ENCODE peak calls at places on chromosomes 6 and 20, in six cellular contexts. I, S, Y, O, N and Q are unnamed samples.
A peak's percentile ranks its signal among the peaks of the same experiment; 100 is the strongest.

GRCh38 chr6:38161331-38161730 is 341.8 kb downstream of the ZFAND3 start:
- DNase-seq in I (no peak), N (no peak), S (no peak), O (no peak), Y (no peak), Q (no peak)

GRCh38 chr20:43237651-43238050 is 47.9 kb upstream of the PTPRT start:
- DNase-seq in N (no peak), Y (no peak), O (no peak), I (no peak), S (no peak), Q (no peak)

GRCh38 chr20:1414982-1415381 is 22.1 kb upstream of the FKBP1A start:
- DNase-seq in O (no peak), Y (no peak), S (no peak), I (no peak), N (peak; percentile 56), Q (no peak)

GRCh38 chr20:16639027-16639941 is 66.0 kb upstream of the KIF16B start:
- DNase-seq in I (no peak), N (no peak), Y (no peak), O (no peak), S (no peak), Q (no peak)

GRCh38 chr6:138545621-138545980 is 46.3 kb upstream of the NHSL1 start:
- DNase-seq in Y (peak; percentile 39), S (no peak), O (no peak), N (peak; percentile 63), I (no peak), Q (peak; percentile 87)

GRCh38 chr6:158536084-158536890 is 23.6 kb upstream of the TMEM181 start:
- DNase-seq in I (peak; percentile 85), N (peak; percentile 53), O (no peak), Y (peak; percentile 77), S (no peak), Q (peak; percentile 74)

GRCh38 chr6:24832794-24833193 is 34.1 kb upstream of the ARMH2 start:
- DNase-seq in O (no peak), N (no peak), I (no peak), S (no peak), Y (no peak), Q (no peak)

GRCh38 chr6:139990287-139990686 is 615.8 kb upstream of the CITED2 start:
- DNase-seq in N (no peak), O (no peak), S (no peak), I (no peak), Y (no peak), Q (peak; percentile 72)

GRCh38 chr6:107819217-107819616 is 4.9 kb downstream of the SCML4 start:
- DNase-seq in N (no peak), O (no peak), Y (peak; percentile 17), S (no peak), I (no peak), Q (no peak)

GRCh38 chr6:161242779-161243693 is 30.8 kb downstream of the AGPAT4 start:
- DNase-seq in Y (peak; percentile 92), O (no peak), I (no peak), S (no peak), N (peak; percentile 93), Q (peak; percentile 36)

GRCh38 chr6:138571585-138572199 is 72.4 kb upstream of the NHSL1 start:
- DNase-seq in S (no peak), N (no peak), I (no peak), O (no peak), Y (no peak), Q (peak; percentile 18)

GRCh38 chr20:1894471-1894950 is 696 bp upstream of the SIRPA start:
- DNase-seq in Y (no peak), O (no peak), I (peak; percentile 94), S (no peak), N (peak; percentile 64), Q (peak; percentile 35)

GRCh38 chr6:128305976-128306375 is 214.4 kb downstream of the PTPRK start:
- DNase-seq in I (no peak), Y (no peak), O (no peak), S (no peak), N (no peak), Q (peak; percentile 30)

GRCh38 chr6:142833054-142833453 is 111.9 kb downstream of the HIVEP2 start:
- DNase-seq in S (no peak), Y (peak; percentile 98), I (no peak), N (peak; percentile 85), O (peak; percentile 84), Q (peak; percentile 88)

GRCh38 chr20:53405070-53405603 is 188.5 kb downstream of the ZNF217 start:
- DNase-seq in N (no peak), O (no peak), Y (no peak), S (no peak), I (no peak), Q (no peak)

GRCh38 chr20:25246182-25246943 is 1.5 kb upstream of the PYGB start:
- DNase-seq in I (no peak), N (no peak), S (no peak), O (no peak), Y (peak; percentile 73), Q (no peak)

GRCh38 chr6:159720708-159721107 is 6.6 kb upstream of the WTAP start:
- DNase-seq in O (no peak), I (no peak), S (no peak), N (peak; percentile 12), Y (peak; percentile 40), Q (peak; percentile 51)

GRCh38 chr6:57190140-57190539 is 18.0 kb downstream of the BAG2 start:
- DNase-seq in S (no peak), N (peak; percentile 72), Y (peak; percentile 66), O (no peak), I (no peak), Q (peak; percentile 75)

GRCh38 chr6:84976516-84977420 is 212.4 kb upstream of the TBX18 start:
- DNase-seq in I (no peak), N (peak; percentile 38), O (no peak), Y (peak; percentile 71), S (peak; percentile 50), Q (peak; percentile 47)

GRCh38 chr6:102798631-102799030 is 1405.1 kb downstream of the GRIK2 start:
- DNase-seq in I (no peak), N (no peak), S (no peak), Y (no peak), O (no peak), Q (no peak)

GRCh38 chr6:97841763-97842162 is 558.7 kb upstream of the MMS22L start:
- DNase-seq in O (no peak), I (no peak), S (peak; percentile 47), N (peak; percentile 82), Y (peak; percentile 88), Q (peak; percentile 55)

GRCh38 chr6:135675862-135676261 is 175.6 kb upstream of the PDE7B start:
- DNase-seq in S (peak; percentile 7), N (no peak), I (no peak), Y (peak; percentile 48), O (peak; percentile 4), Q (peak; percentile 37)

GRCh38 chr6:129183681-129184216 is 300.8 kb downstream of the LAMA2 start:
- DNase-seq in I (no peak), Y (peak; percentile 61), S (no peak), N (no peak), O (no peak), Q (peak; percentile 60)

GRCh38 chr6:93790976-93791375 is 371.6 kb upstream of the EPHA7 start:
- DNase-seq in S (no peak), Y (peak; percentile 78), I (no peak), N (no peak), O (no peak), Q (peak; percentile 28)

DNA sequence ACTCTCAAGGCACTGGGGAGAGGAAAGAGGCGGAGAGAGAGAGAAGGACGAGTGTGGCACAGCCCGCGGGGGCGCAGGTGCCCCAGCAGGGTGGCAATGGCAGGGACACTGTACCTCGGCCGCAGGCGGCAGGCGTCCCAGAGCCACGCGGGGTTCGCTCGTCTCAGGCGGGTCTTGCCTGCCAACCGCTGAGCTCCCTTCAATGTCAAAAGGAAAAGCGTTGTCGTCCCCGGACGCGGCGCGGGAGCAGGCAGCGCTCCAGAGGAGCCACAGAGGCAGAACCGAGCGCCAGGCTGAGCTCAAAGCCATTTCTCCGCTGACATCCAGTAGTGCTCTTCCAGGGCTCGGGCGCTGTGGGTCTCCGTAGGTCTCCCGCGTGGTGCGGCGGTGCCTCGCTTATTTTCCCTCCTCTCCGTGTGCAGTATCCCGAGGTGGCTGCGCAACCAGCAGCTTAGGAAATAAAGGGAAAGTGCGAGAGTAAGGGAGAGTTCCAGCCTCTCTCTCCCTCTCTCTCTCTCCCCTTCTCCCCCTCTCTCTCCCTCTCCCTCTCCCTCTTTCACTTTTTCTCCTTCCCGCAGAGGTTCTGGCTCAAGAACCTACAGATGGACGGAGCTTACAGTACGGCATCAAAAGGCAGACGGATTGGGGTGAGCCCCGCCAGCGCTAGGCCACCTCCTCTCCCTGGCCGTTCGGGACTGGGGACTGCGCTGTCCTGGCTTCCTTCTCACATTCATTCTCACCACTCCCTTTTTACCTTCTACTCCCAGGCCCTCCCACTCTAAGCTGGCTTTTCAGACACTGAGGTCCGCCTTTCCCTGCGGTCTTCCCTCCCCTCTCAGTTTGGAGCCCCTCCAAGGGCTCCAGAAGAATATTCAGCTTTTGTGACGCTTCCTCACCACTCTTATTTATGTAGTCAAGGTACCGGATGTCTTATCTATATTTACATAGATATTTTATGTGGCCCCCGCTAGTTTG is at the start of gene LAMA4:
- DNase-seq in S (no peak), N (peak; percentile 79), I (peak; percentile 77), Y (peak; percentile 88), O (no peak), Q (peak; percentile 81)
- H3K4me3 ChIP-seq in S (peak within 1 kb of the TSS; percentile 88), N (peak within 1 kb of the TSS; percentile 97), I (peak within 1 kb of the TSS; percentile 30), Y (peak within 1 kb of the TSS; percentile 94), O (peak within 1 kb of the TSS; percentile 91), Q (peak within 1 kb of the TSS; percentile 98)

GRCh38 chr6:166707045-166707444 is 80.0 kb upstream of the RPS6KA2 start:
- DNase-seq in I (peak; percentile 82), N (peak; percentile 17), S (no peak), Y (peak; percentile 31), O (no peak), Q (peak; percentile 8)
- TF ChIP-seq CTCF in I (peak; percentile 30), N (peak; percentile 36), S (peak; percentile 39), Y (peak; percentile 54), O (peak; percentile 57), Q (peak; percentile 47)

GRCh38 chr6:165861226-165861625 is 198.2 kb upstream of the PDE10A start:
- DNase-seq in N (no peak), Y (no peak), S (no peak), O (no peak), I (no peak), Q (no peak)

GRCh38 chr6:165864218-165864617 is 201.2 kb upstream of the PDE10A start:
- DNase-seq in N (no peak), Y (no peak), S (no peak), I (no peak), O (no peak), Q (no peak)

GRCh38 chr6:165869526-165869925 is 206.5 kb upstream of the PDE10A start:
- DNase-seq in N (no peak), I (no peak), O (no peak), S (no peak), Y (no peak), Q (no peak)

GRCh38 chr6:165863801-165864200 is 200.8 kb upstream of the PDE10A start:
- DNase-seq in I (no peak), Y (no peak), O (no peak), S (no peak), N (no peak), Q (peak; percentile 68)

DNA sequence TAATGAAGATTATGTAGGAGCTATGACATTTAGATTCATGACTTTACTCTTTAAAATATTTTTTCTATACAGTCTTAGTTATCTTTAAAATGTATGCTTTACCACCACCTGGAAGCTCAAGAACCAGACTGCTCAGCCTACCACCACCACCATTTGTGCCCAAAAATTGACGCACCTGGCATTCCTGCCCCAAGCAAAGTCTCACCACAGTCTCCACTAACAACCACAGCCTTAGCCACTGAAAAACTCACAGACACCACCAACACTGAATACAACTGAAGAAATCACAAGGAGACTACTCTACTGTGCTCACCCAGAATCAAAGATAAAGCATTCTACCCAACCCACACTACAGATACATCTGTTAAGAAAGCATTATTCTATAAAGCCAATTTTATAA is 201.9 kb upstream of the PDE10A start:
- DNase-seq in O (no peak), Y (no peak), N (no peak), S (no peak), I (no peak), Q (no peak)
- H3K4me3 ChIP-seq in O (no peak overlapping the region), Y (no peak overlapping the region), N (no peak overlapping the region), S (no peak overlapping the region), I (no peak overlapping the region), Q (no peak overlapping the region)

GRCh38 chr6:104134876-104135275 is 724.8 kb downstream of the HACE1 start:
- DNase-seq in O (no peak), S (no peak), I (no peak), Y (no peak), N (no peak), Q (no peak)
- TF ChIP-seq CTCF in O (no peak), S (no peak), I (no peak), Y (no peak), N (no peak), Q (no peak)